ENCODE peak calls at places on chromosome 12, in six cellular contexts. I, X, J, H, G and Y are unnamed samples.

GRCh38 chr12:122858591-122859302 is 23.5 kb downstream of the HIP1R start:
- DNase-seq in I (no peak), G (no peak), J (no peak), H (no peak), X (no peak), Y (no peak)

GRCh38 chr12:32450768-32451167 is 51.4 kb downstream of the FGD4 start:
- DNase-seq in J (no peak), X (no peak), I (no peak), G (no peak), H (no peak), Y (no peak)

GRCh38 chr12:87596636-87597035 is 432.6 kb downstream of the C12orf50 start:
- DNase-seq in H (no peak), X (no peak), G (no peak), J (no peak), I (no peak), Y (no peak)

GRCh38 chr12:7210642-7211151 is 21.2 kb downstream of the PEX5 start:
- DNase-seq in J (no peak), G (no peak), X (no peak), H (no peak), I (no peak), Y (no peak)

GRCh38 chr12:108822458-108823205 is 34.8 kb downstream of the SSH1 start:
- DNase-seq in X (no peak), I (no peak), J (no peak), H (no peak), G (no peak), Y (no peak)

GRCh38 chr12:110637869-110638441 is 24.0 kb downstream of the TCTN1 start:
- DNase-seq in G (no peak), I (no peak), J (no peak), X (no peak), H (no peak), Y (no peak)

GRCh38 chr12:49984960-49985359 is 12.2 kb downstream of the AQP6 start:
- DNase-seq in G (no peak), I (no peak), X (no peak), J (no peak), H (no peak), Y (no peak)

GRCh38 chr12:11987906-11988305 is 82.8 kb upstream of the BCL2L14 start:
- DNase-seq in H (no peak), X (no peak), J (no peak), G (no peak), I (no peak), Y (no peak)

GRCh38 chr12:47458273-47458672 is 247.6 kb downstream of the RPAP3 start:
- DNase-seq in I (no peak), X (no peak), G (no peak), H (no peak), J (no peak), Y (no peak)